ENCODE peak calls at places on chromosomes 7 and 10, in seven cellular contexts. P is Peyer's patch, C is HL-60, Y is HFF-Myc, V is tibial nerve, G is epithelial cell of esophagus, Z is aorta. K is an unnamed sample.

GRCh38 chr7:132411142-132411541 is 165.1 kb downstream of the PLXNA4 start:
- DNase-seq in P (no peak), C (no peak), Y (no peak), V (no peak), G (no peak), Z (no peak), K (no peak)

GRCh38 chr10:114009281-114009996 is 34.2 kb upstream of the ADRB1 start:
- DNase-seq in P (no peak), C (no peak), Y (no peak), V (no peak), G (no peak), Z (no peak), K (no peak)

GRCh38 chr7:13628231-13629001 is 361.1 kb downstream of the ETV1 start:
- DNase-seq in P (no peak), C (no peak), Y (no peak), V (no peak), G (peak), Z (no peak), K (no peak)

GRCh38 chr7:63953181-63953580 is 45.5 kb upstream of the ZNF722 start:
- DNase-seq in P (no peak), C (no peak), Y (no peak), V (no peak), G (no peak), Z (no peak), K (no peak)

GRCh38 chr7:34175837-34176236 is 270.5 kb downstream of the BMPER start:
- DNase-seq in P (no peak), C (no peak), Y (no peak), V (no peak), G (no peak), Z (no peak), K (no peak)

GRCh38 chr7:100437150-100438100 is 1.1 kb upstream of the PPP1R35 start:
- DNase-seq in P (no peak), C (no peak), Y (no peak), V (no peak), G (no peak), Z (peak), K (no peak)

GRCh38 chr7:50641442-50642405 is 76.5 kb upstream of the DDC start:
- DNase-seq in P (no peak), C (no peak), Y (no peak), V (no peak), G (no peak), Z (peak), K (no peak)

GRCh38 chr10:30813872-30814471 is 184.4 kb upstream of the LYZL2 start:
- DNase-seq in P (no peak), C (no peak), Y (peak), V (no peak), G (peak), Z (no peak), K (no peak)

GRCh38 chr10:33143160-33143728 is 185.2 kb upstream of the ITGB1 start:
- DNase-seq in P (no peak), C (no peak), Y (no peak), V (no peak), G (peak), Z (no peak), K (no peak)

GRCh38 chr10:6037975-6038624 is 24.1 kb downstream of the IL2RA start:
- DNase-seq in P (no peak), C (no peak), Y (no peak), V (no peak), G (no peak), Z (no peak), K (no peak)
- H3K4me3 ChIP-seq in P (no peak), C (no peak), Y (no peak), V (no peak), G (no peak), Z (no peak), K (no peak)

GRCh38 chr10:52400564-52400963 is 86.5 kb downstream of the DKK1 start:
- DNase-seq in P (no peak), C (no peak), Y (no peak), V (no peak), G (peak), Z (no peak), K (no peak)
- H3K4me3 ChIP-seq in P (no peak), C (no peak), Y (no peak), V (no peak), G (no peak), Z (no peak), K (no peak)

GRCh38 chr7:22194633-22195273 is 162.2 kb downstream of the RAPGEF5 start:
- DNase-seq in P (no peak), C (no peak), Y (no peak), V (no peak), G (no peak), Z (no peak), K (no peak)

GRCh38 chr7:22193361-22194016 is 163.5 kb downstream of the RAPGEF5 start:
- DNase-seq in P (no peak), C (no peak), Y (no peak), V (no peak), G (no peak), Z (peak), K (peak)

GRCh38 chr7:22190736-22191135 is 166.2 kb downstream of the RAPGEF5 start:
- DNase-seq in P (no peak), C (no peak), Y (no peak), V (no peak), G (no peak), Z (no peak), K (no peak)

GRCh38 chr7:22195402-22195801 is 161.6 kb downstream of the RAPGEF5 start:
- DNase-seq in P (no peak), C (no peak), Y (no peak), V (no peak), G (no peak), Z (no peak), K (no peak)

GRCh38 chr7:22192778-22193177 is 164.2 kb downstream of the RAPGEF5 start:
- DNase-seq in P (no peak), C (no peak), Y (no peak), V (no peak), G (no peak), Z (no peak), K (no peak)
- H3K4me3 ChIP-seq in P (no peak), C (no peak), Y (no peak), V (peak), G (no peak), Z (no peak), K (peak)

DNA sequence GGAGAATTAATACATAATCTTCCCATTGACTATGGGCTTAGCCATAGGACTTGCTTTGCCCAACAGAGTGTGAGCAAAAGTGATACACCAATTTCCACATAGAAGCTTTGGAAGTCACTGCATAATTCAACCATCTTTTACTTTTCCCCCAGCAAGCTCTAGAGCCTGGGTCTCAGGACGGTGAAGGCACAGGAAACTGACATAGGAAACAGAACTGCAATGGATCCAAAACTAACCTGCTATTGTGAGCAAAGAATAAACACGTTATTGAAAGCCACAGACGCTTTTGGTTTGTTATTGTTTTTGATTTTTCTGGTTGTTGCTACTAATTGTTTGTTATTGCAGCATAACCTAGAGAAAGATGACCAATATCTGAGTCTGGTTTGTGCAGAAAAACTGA is 53.0 kb downstream of the CUBN start:
- DNase-seq in P (no peak), C (no peak), Y (no peak), V (no peak), G (no peak), Z (no peak), K (no peak)
- H3K4me3 ChIP-seq in P (no peak), C (no peak), Y (no peak), V (no peak), G (no peak), Z (no peak), K (no peak)